ENCODE peak calls at places on chromosomes 11 and 22, in nine cellular contexts. U, O, P, G, M, C, I, H and S are unnamed samples.

GRCh38 chr11:65863889-65864757 is 3.9 kb downstream of the MUS81 start:
- DNase-seq in P (no peak), H (no peak), I (peak), C (no peak), U (no peak), G (no peak), O (no peak), M (no peak), S (no peak)

GRCh38 chr11:8315463-8315862 is 51.8 kb upstream of the LMO1 start:
- DNase-seq in C (no peak), P (no peak), H (no peak), G (no peak), U (no peak), I (peak), M (no peak), O (no peak), S (no peak)

GRCh38 chr11:76690736-76691135 is 20.2 kb upstream of the LRRC32 start:
- DNase-seq in M (no peak), G (peak), I (no peak), O (no peak), C (no peak), H (peak), U (no peak), P (no peak), S (no peak)

GRCh38 chr11:120690406-120690805 is 178.9 kb downstream of the GRIK4 start:
- DNase-seq in G (no peak), I (no peak), P (no peak), C (no peak), H (no peak), M (no peak), U (no peak), O (no peak), S (no peak)

GRCh38 chr11:64428685-64429084 is 69.7 kb downstream of the RPS6KA4 start:
- DNase-seq in G (no peak), O (no peak), H (no peak), C (no peak), P (no peak), I (no peak), M (no peak), U (no peak), S (no peak)

GRCh38 chr11:116445108-116446047 is 327.4 kb downstream of the BUD13 start:
- DNase-seq in H (no peak), G (no peak), C (no peak), I (no peak), M (no peak), O (no peak), P (no peak), U (no peak), S (no peak)

GRCh38 chr22:49111085-49111484 is 716.6 kb downstream of the BRD1 start:
- DNase-seq in P (no peak), C (no peak), H (no peak), M (no peak), O (no peak), I (no peak), U (no peak), G (no peak), S (no peak)

GRCh38 chr11:10934293-10934850 is 76.5 kb upstream of the ZBED5 start:
- DNase-seq in G (no peak), P (no peak), I (no peak), C (no peak), M (no peak), H (peak), O (no peak), U (no peak), S (no peak)

GRCh38 chr11:120136356-120136755 is 1.6 kb downstream of the TRIM29 start:
- DNase-seq in H (no peak), M (no peak), U (no peak), O (no peak), C (peak), P (no peak), I (no peak), G (no peak), S (no peak)

GRCh38 chr11:64713031-64713780 is 9.8 kb downstream of the NRXN2 start:
- DNase-seq in I (peak), H (peak), C (no peak), M (peak), P (no peak), U (peak), G (peak), O (no peak), S (no peak)

GRCh38 chr11:113283881-113284280 is 30.5 kb upstream of the TTC12 start:
- DNase-seq in P (no peak), C (no peak), O (no peak), H (no peak), U (no peak), M (no peak), I (no peak), G (no peak), S (no peak)

GRCh38 chr11:1542267-1542666 is 29.8 kb downstream of the DUSP8 start:
- DNase-seq in P (no peak), I (no peak), C (no peak), M (no peak), U (no peak), H (no peak), O (no peak), G (no peak), S (no peak)

GRCh38 chr11:116895053-116895757 is 57.8 kb upstream of the APOA1 start:
- DNase-seq in C (no peak), G (peak), U (no peak), H (peak), M (peak), I (peak), P (peak), O (peak), S (no peak)

GRCh38 chr22:27677895-27678458 is 123.6 kb downstream of the MN1 start:
- DNase-seq in G (no peak), I (peak), P (no peak), O (no peak), U (no peak), M (no peak), H (no peak), C (no peak), S (no peak)

GRCh38 chr11:1381793-1382425 is 7.8 kb upstream of the BRSK2 start:
- DNase-seq in C (no peak), U (no peak), M (no peak), P (no peak), G (no peak), O (no peak), I (no peak), H (no peak), S (no peak)

GRCh38 chr11:10580625-10581024 is 12.2 kb upstream of the LYVE1 start:
- DNase-seq in U (no peak), C (no peak), M (no peak), G (no peak), H (no peak), O (no peak), I (no peak), P (no peak), S (no peak)

GRCh38 chr11:10019906-10020682 is 273.9 kb downstream of the SBF2 start:
- DNase-seq in M (no peak), I (no peak), C (no peak), G (no peak), U (no peak), H (peak), P (no peak), O (no peak), S (no peak)

GRCh38 chr11:12066056-12066798 is 44.2 kb upstream of the MICAL2 start:
- DNase-seq in G (peak), O (peak), U (peak), C (no peak), M (no peak), H (peak), P (no peak), I (peak), S (peak)

GRCh38 chr11:106276126-106276525 is 198.7 kb downstream of the AASDHPPT start:
- DNase-seq in C (no peak), M (no peak), O (no peak), H (peak), G (no peak), U (no peak), I (no peak), P (no peak), S (no peak)

GRCh38 chr11:45906965-45907591 is at the start of gene FREY1:
- DNase-seq in P (no peak), G (no peak), O (no peak), U (no peak), C (no peak), M (no peak), I (no peak), H (no peak), S (no peak)

GRCh38 chr11:65182258-65183170 is 786 bp downstream of the CAPN1 start:
- DNase-seq in I (no peak), C (no peak), G (peak), M (no peak), P (no peak), O (peak), H (peak), U (peak), S (peak)

GRCh38 chr11:6531267-6531752 is 34.2 kb downstream of the DNHD1 start:
- DNase-seq in U (peak), H (peak), P (no peak), O (peak), M (peak), C (no peak), G (peak), I (no peak), S (peak)

GRCh38 chr22:44879301-44879680 is 126.9 kb downstream of the ARHGAP8 start:
- DNase-seq in H (no peak), U (no peak), P (no peak), C (no peak), G (no peak), M (no peak), O (no peak), I (peak), S (no peak)

GRCh38 chr11:92123540-92123939 is 101.1 kb upstream of the FAT3 start:
- DNase-seq in G (peak), U (no peak), O (no peak), P (no peak), M (no peak), I (no peak), H (peak), C (no peak), S (no peak)

GRCh38 chr22:41380993-41381328 is 781 bp upstream of the TEF start:
- DNase-seq in U (peak), C (no peak), I (no peak), G (peak), H (peak), O (peak), P (no peak), M (no peak), S (no peak)

GRCh38 chr11:6771926-6772898 is at the start of gene OR2AG2:
- DNase-seq in C (no peak), U (no peak), G (no peak), P (no peak), O (no peak), I (no peak), M (peak), H (no peak), S (no peak)

GRCh38 chr11:9906043-9906791 is 242.3 kb downstream of the SWAP70 start:
- DNase-seq in C (no peak), M (no peak), O (peak), P (no peak), G (peak), H (peak), I (no peak), U (peak), S (peak)

GRCh38 chr11:111327908-111328624 is 29.7 kb downstream of the POU2AF3 start:
- DNase-seq in H (no peak), G (peak), C (no peak), M (peak), O (no peak), P (no peak), I (no peak), U (no peak), S (peak)

GRCh38 chr22:30425616-30426394 is at the start of gene MTFP1:
- DNase-seq in I (peak), G (peak), H (peak), M (peak), O (peak), C (peak), U (peak), P (no peak), S (peak)

GRCh38 chr22:46067159-46068111 is 82.9 kb upstream of the PPARA start:
- DNase-seq in P (peak), O (no peak), C (peak), U (no peak), H (no peak), M (no peak), I (peak), G (peak), S (no peak)

GRCh38 chr22:27825174-27825573 is 23.6 kb upstream of the MN1 start:
- DNase-seq in P (no peak), U (no peak), H (no peak), C (no peak), O (no peak), G (no peak), I (no peak), M (no peak), S (no peak)

GRCh38 chr11:34633990-34634725 is 13.3 kb downstream of the EHF start:
- DNase-seq in U (no peak), O (no peak), M (peak), C (no peak), I (no peak), G (peak), P (no peak), H (peak), S (peak)

GRCh38 chr11:12679471-12679870 is 5.2 kb downstream of the TEAD1 start:
- DNase-seq in I (no peak), C (no peak), P (no peak), O (no peak), U (no peak), H (no peak), M (no peak), G (peak), S (no peak)

GRCh38 chr11:77704029-77704428 is 66.4 kb upstream of the CLNS1A start:
- DNase-seq in G (no peak), H (no peak), I (no peak), M (no peak), U (no peak), C (no peak), P (no peak), O (no peak), S (no peak)

GRCh38 chr11:63765688-63766241 is 2.8 kb downstream of the ZFTA start:
- DNase-seq in I (peak), M (no peak), C (no peak), G (no peak), O (no peak), P (no peak), H (no peak), U (no peak), S (no peak)

GRCh38 chr22:38419864-38420172 is 35.2 kb downstream of the KCNJ4 start:
- DNase-seq in M (no peak), O (no peak), P (no peak), U (no peak), G (no peak), I (peak), C (no peak), H (no peak), S (no peak)

GRCh38 chr22:49328076-49328475 is 499.6 kb downstream of the BRD1 start:
- DNase-seq in C (no peak), P (no peak), I (peak), M (no peak), H (no peak), U (no peak), O (no peak), G (no peak), S (no peak)